ENCODE peak calls at places on chromosomes 3 and 15, in six cellular contexts. K is T-helper 1 cell, N is globus pallidus, V is GM04503, P is pancreas, C is suprapubic skin. U is an unnamed sample.

GRCh38 chr15:68389041-68389930 is 42.7 kb downstream of the ITGA11 start:
- DNase-seq in K (no peak), N (no peak), V (no peak), P (no peak), C (peak; percentile 19), U (no peak)

GRCh38 chr15:51227967-51228783 is 110.2 kb downstream of the CYP19A1 start:
- DNase-seq in K (no peak), N (peak; percentile 13), V (peak; percentile 80), P (no peak), C (no peak), U (no peak)

GRCh38 chr3:129432036-129432435 is 3.6 kb upstream of the EFCAB12 start:
- DNase-seq in K (no peak), N (no peak), V (no peak), P (no peak), C (no peak), U (no peak)

GRCh38 chr3:71536376-71536965 is 47.1 kb downstream of the FOXP1 start:
- DNase-seq in K (no peak), N (no peak), V (peak; percentile 59), P (no peak), C (no peak), U (no peak)

GRCh38 chr3:128702391-128702790 is 23.6 kb upstream of the RAB7A start:
- DNase-seq in K (no peak), N (no peak), V (no peak), P (no peak), C (no peak), U (no peak)

GRCh38 chr3:160003520-160004128 is 15.0 kb downstream of the IL12A start:
- DNase-seq in K (no peak), N (peak; percentile 82), V (no peak), P (peak; percentile 40), C (no peak), U (no peak)

GRCh38 chr15:68821190-68821897 is 649 bp upstream of the ANP32A start:
- DNase-seq in K (no peak), N (no peak), V (no peak), P (no peak), C (no peak), U (no peak)

GRCh38 chr15:66145242-66146182 is 108.0 kb downstream of the MEGF11 start:
- DNase-seq in K (no peak), N (no peak), V (no peak), P (peak; percentile 33), C (no peak), U (no peak)

GRCh38 chr15:50906954-50907865 is 1.3 kb upstream of the AP4E1 start:
- DNase-seq in K (peak; percentile 75), N (peak; percentile 11), V (no peak), P (no peak), C (no peak), U (no peak)

GRCh38 chr15:80778964-80779657 is at the start of gene CEMIP:
- DNase-seq in K (no peak), N (peak; percentile 41), V (peak; percentile 47), P (peak; percentile 71), C (peak; percentile 72), U (peak; percentile 82)

GRCh38 chr15:52010633-52011595 is 8.1 kb upstream of the MAPK6 start:
- DNase-seq in K (no peak), N (no peak), V (no peak), P (peak; percentile 36), C (no peak), U (peak; percentile 73)

GRCh38 chr3:134666466-134666865 is 15.6 kb upstream of the KY start:
- DNase-seq in K (no peak), N (no peak), V (no peak), P (no peak), C (no peak), U (no peak)

GRCh38 chr3:61315874-61316273 is 64.6 kb upstream of the FHIT start:
- DNase-seq in K (no peak), N (no peak), V (no peak), P (peak; percentile 21), C (no peak), U (no peak)

GRCh38 chr3:28915711-28916481 is 365.0 kb upstream of the RBMS3 start:
- DNase-seq in K (no peak), N (peak; percentile 38), V (no peak), P (no peak), C (no peak), U (no peak)

GRCh38 chr3:179697933-179698332 is 45.1 kb downstream of the USP13 start:
- DNase-seq in K (no peak), N (no peak), V (no peak), P (no peak), C (no peak), U (no peak)

GRCh38 chr3:151315846-151316245 is 774 bp downstream of the GPR87 start:
- DNase-seq in K (no peak), N (no peak), V (no peak), P (no peak), C (no peak), U (peak; percentile 42)

GRCh38 chr15:33934396-33934795 is 33.9 kb upstream of the CHRM5 start:
- DNase-seq in K (no peak), N (no peak), V (no peak), P (no peak), C (no peak), U (no peak)

GRCh38 chr15:72229076-72229946 is 1.7 kb downstream of the PKM start:
- DNase-seq in K (peak; percentile 19), N (peak; percentile 5), V (peak; percentile 33), P (no peak), C (no peak), U (peak; percentile 69)

GRCh38 chr3:32815812-32816438 is 1.9 kb upstream of the TRIM71 start:
- DNase-seq in K (no peak), N (no peak), V (no peak), P (no peak), C (no peak), U (no peak)

GRCh38 chr15:34804776-34805175 is 9.4 kb upstream of the ACTC1 start:
- DNase-seq in K (no peak), N (no peak), V (no peak), P (no peak), C (no peak), U (no peak)

GRCh38 chr3:148643389-148643840 is 54.3 kb upstream of the AGTR1 start:
- DNase-seq in K (no peak), N (no peak), V (peak; percentile 65), P (no peak), C (no peak), U (no peak)

GRCh38 chr15:30974112-30974511 is 17.3 kb downstream of the MTMR10 start:
- DNase-seq in K (no peak), N (no peak), V (no peak), P (no peak), C (no peak), U (no peak)

GRCh38 chr3:76083992-76084391 is 298.6 kb upstream of the ZNF717 start:
- DNase-seq in K (no peak), N (no peak), V (no peak), P (no peak), C (no peak), U (no peak)

GRCh38 chr3:49805367-49805782 is 2.3 kb downstream of the INKA1 start:
- DNase-seq in K (no peak), N (peak; percentile 58), V (peak; percentile 84), P (no peak), C (peak; percentile 92), U (peak; percentile 89)

GRCh38 chr15:47158573-47158972 is 558.7 kb upstream of the SEMA6D start:
- DNase-seq in K (no peak), N (no peak), V (no peak), P (no peak), C (no peak), U (no peak)

GRCh38 chr15:66707310-66708160 is 5.5 kb downstream of the SMAD6 start:
- DNase-seq in K (no peak), N (no peak), V (no peak), P (peak; percentile 44), C (no peak), U (peak; percentile 46)